ENCODE peak calls at places on chromosomes 5 and 9, in five cellular contexts. C is tibial artery, V is tibial nerve, F is left ventricle myocardium inferior, B is WERI-Rb-1. T is an unnamed sample.

GRCh38 chr9:94134629-94135028 is 50.4 kb downstream of the PTPDC1 start:
- DNase-seq in C (no peak), V (no peak), F (no peak), B (no peak), T (no peak)

GRCh38 chr9:23123048-23123632 is 676.5 kb downstream of the DMRTA1 start:
- DNase-seq in C (no peak), V (peak), F (no peak), B (peak), T (peak)

GRCh38 chr9:124011460-124012301 is at the start of gene LHX2:
- DNase-seq in C (peak), V (no peak), F (peak), B (no peak), T (peak)

GRCh38 chr5:4576161-4576748 is 563.9 kb upstream of the ADAMTS16 start:
- DNase-seq in C (no peak), V (no peak), F (no peak), B (no peak), T (no peak)

GRCh38 chr5:111680737-111681413 is 76.1 kb downstream of the NREP start:
- DNase-seq in C (peak), V (peak), F (peak), B (no peak), T (peak)

GRCh38 chr5:177430146-177430951 is 3.9 kb downstream of the GRK6 start:
- DNase-seq in C (no peak), V (no peak), F (no peak), B (no peak), T (no peak)

GRCh38 chr5:154311362-154311761 is 120.8 kb downstream of the GALNT10 start:
- DNase-seq in C (no peak), V (no peak), F (no peak), B (no peak), T (no peak)

GRCh38 chr5:145189786-145190185 is 645.4 kb downstream of the PRELID2 start:
- DNase-seq in C (no peak), V (no peak), F (no peak), B (no peak), T (peak)

GRCh38 chr9:90832251-90832650 is 30.6 kb downstream of the SYK start:
- DNase-seq in C (no peak), V (no peak), F (no peak), B (no peak), T (no peak)

GRCh38 chr9:90830977-90831376 is 29.4 kb downstream of the SYK start:
- DNase-seq in C (no peak), V (no peak), F (no peak), B (no peak), T (no peak)

GRCh38 chr9:90827181-90827866 is 25.7 kb downstream of the SYK start:
- DNase-seq in C (no peak), V (no peak), F (no peak), B (no peak), T (no peak)

GRCh38 chr9:90826326-90827020 is 24.9 kb downstream of the SYK start:
- DNase-seq in C (no peak), V (no peak), F (no peak), B (no peak), T (no peak)

DNA sequence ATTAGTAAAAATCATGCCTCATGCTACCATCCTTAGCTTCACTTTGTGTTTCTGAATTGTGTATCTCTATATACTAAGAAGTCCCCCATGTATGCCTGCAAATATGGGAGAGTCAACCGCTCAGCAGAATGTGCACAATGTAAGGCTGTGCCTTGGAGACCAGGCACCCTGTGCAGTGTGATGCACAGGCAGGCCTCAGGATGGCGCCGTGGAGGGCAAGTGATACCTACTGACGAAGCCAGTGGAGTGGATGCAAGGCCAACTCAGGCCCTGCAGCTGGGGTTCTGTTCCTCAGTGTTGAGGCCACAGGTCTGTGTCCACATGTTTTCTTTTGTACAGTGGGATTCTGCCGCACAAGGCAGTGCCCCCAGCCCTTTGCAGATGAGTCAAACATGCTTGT is 28.4 kb downstream of the SYK start:
- DNase-seq in C (no peak), V (no peak), F (no peak), B (no peak), T (no peak)
- TF ChIP-seq CTCF in C (no peak), V (no peak), F (no peak), B (peak), T (no peak)

GRCh38 chr5:73436535-73437125 is 11.9 kb downstream of the FOXD1 start:
- DNase-seq in C (no peak), V (no peak), F (no peak), B (no peak), T (no peak)

GRCh38 chr5:73438048-73438896 is 10.3 kb downstream of the FOXD1 start:
- DNase-seq in C (no peak), V (no peak), F (no peak), B (no peak), T (no peak)

GRCh38 chr5:73435640-73436534 is 12.7 kb downstream of the FOXD1 start:
- DNase-seq in C (no peak), V (no peak), F (no peak), B (no peak), T (no peak)

GRCh38 chr5:73438897-73439470 is 9.6 kb downstream of the FOXD1 start:
- DNase-seq in C (no peak), V (no peak), F (no peak), B (no peak), T (no peak)

GRCh38 chr5:73437126-73438047 is 11.2 kb downstream of the FOXD1 start:
- DNase-seq in C (no peak), V (no peak), F (no peak), B (no peak), T (peak)
- TF ChIP-seq CTCF in C (no peak), V (peak), F (no peak), B (no peak), T (peak)

GRCh38 chr9:6920040-6920439 is 162.3 kb downstream of the KDM4C start:
- DNase-seq in C (no peak), V (no peak), F (no peak), B (no peak), T (no peak)
- TF ChIP-seq CTCF in C (no peak), V (no peak), F (no peak), B (no peak), T (no peak)

GRCh38 chr5:133996683-133997252 is 8.0 kb downstream of the VDAC1 start:
- DNase-seq in C (no peak), V (no peak), F (no peak), B (peak), T (no peak)
- TF ChIP-seq CTCF in C (no peak), V (no peak), F (peak), B (peak), T (peak)

GRCh38 chr5:140737486-140737885 is 37.2 kb downstream of the ZMAT2 start:
- DNase-seq in C (no peak), V (no peak), F (no peak), B (no peak), T (no peak)

DNA sequence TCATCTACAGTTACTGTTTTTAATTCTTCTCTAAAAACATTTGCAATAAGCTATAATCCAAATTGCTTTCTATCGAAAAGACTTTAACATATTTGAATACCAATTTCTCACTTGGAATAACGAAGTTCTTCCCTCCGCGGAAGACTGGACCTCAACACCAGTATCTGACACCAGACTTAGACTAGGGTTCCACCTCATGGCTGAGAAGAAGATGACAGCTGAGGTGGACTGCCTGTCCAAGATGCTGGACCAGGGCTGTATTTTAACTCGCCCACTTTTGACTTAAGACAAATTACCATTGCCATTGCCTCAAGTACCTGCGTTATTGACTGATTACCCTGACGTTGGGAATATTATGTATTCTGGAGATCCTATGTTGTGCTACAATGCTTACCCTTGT is 34.1 kb downstream of the ZMAT2 start:
- DNase-seq in C (no peak), V (peak), F (no peak), B (peak), T (no peak)
- TF ChIP-seq CTCF in C (peak), V (peak), F (peak), B (peak), T (peak)

DNA sequence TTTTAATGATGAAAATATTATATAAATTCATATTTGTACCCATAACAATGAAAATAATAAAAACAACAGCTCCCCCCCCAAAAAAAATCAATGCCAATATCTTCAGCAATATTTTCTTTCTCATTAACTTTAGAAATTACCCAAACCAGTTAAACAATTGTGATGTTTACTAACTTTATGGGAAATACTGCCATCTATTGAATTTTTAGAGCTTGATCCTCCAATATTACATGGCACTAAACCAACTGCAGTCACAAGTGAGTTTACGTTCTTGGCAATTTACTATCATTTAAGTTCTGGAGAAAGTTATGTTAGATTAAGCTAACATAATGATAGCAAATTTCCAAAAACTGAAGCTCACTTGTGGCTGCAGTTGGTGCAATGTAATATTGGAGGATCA is 379.6 kb downstream of the CDH18 start:
- DNase-seq in C (no peak), V (no peak), F (no peak), B (no peak), T (no peak)
- TF ChIP-seq CTCF in C (no peak), V (no peak), F (peak), B (peak), T (no peak)

DNA sequence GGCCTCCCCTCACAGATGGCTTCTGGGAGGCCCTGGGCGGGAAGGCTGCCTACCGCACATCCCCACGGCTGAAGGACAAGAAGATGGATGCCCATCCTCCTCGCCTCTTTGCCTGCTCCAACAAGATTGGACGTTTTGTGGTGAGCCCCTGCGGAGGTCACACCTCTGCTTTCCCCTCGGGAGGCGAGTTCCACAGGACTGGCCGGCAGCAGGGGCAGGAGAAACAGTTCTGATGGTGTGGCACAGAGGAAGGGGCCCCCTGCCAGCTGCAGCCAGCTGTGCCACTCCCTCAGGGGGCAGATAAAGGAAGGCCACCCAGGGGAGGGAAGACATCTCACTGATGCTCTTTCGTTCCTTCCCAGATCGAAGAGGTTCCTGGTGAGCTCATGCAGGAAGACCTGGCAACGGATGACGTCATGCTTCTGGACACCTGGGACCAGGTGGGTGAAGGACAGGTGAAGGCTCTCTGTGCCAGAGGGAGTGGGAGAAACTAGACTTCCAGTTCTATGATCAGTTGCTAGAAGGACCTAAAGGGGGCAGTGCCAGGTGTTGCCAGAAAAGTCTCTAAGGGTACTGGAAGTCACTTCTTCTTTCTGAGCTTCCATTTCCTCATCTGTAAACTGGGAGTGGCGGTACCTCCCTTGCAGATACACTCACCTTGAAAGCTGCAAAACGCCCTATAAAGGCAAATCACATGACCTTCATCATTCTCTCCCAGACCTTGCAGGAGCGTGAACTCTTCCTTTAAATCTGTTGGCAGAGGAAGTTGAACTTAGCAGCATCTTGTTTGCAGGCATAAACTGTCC is 41.0 kb downstream of the STOM start:
- DNase-seq in C (no peak), V (no peak), F (no peak), B (no peak), T (no peak)
- TF ChIP-seq CTCF in C (no peak), V (no peak), F (no peak), B (no peak), T (no peak)

GRCh38 chr9:109143881-109144562 is 23.0 kb downstream of the FRRS1L start:
- DNase-seq in C (no peak), V (no peak), F (no peak), B (peak), T (peak)
- TF ChIP-seq CTCF in C (no peak), V (no peak), F (no peak), B (peak), T (peak)

DNA sequence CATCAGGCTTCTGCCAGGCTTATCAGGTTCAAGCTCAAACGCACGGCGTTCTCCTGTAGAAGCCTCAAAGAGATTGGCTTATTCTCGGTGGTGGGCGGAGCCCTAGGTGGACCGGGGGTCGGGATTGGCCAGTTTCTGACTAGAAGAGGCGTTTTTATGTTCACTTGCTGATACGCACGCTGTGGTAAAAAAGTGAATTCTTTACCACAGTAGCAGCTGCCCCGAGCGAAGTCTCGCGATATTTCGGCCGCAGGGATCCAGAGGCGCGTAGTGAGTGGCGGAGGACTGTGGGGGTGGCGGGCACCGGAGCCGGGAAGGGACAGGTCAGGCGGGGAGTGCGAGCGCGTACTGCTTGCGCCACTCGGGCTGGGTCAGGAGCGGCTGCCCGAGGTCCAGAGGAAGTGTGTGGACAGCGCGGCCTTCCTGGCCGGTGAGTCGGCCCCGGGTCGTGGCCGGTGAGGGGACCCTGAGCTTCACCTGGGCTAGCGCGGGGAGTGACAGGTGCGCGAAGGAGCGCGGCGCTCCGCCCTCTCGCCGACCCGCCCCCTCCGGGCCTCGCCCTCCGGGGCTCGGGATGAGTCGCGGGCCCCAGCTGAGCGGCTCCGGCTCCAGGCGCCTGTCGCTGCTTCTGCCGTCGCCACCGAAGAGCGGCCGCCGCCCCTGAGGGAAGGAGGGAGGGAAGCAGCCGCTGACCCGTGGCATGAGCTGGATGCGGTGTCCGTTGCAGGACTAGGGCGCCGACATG is at the start of gene DMXL1:
- DNase-seq in C (peak), V (peak), F (peak), B (peak), T (peak)
- TF ChIP-seq CTCF in C (no peak), V (peak), F (peak), B (no peak), T (no peak)